ENCODE peak calls at places on chromosomes 4 and X, in six cellular contexts. M, X, I, P, W and N are unnamed samples.

GRCh38 chrX:147550217-147550616 is 361.5 kb upstream of the FMR1 start:
- DNase-seq in M (peak; percentile 1), X (no peak), I (no peak), P (no peak), W (no peak), N (peak; percentile 33)

GRCh38 chr4:48665555-48666186 is 114.4 kb downstream of the FRYL start:
- DNase-seq in M (no peak), X (no peak), I (no peak), P (no peak), W (no peak), N (no peak)

GRCh38 chr4:128630881-128631280 is 178.6 kb upstream of the JADE1 start:
- DNase-seq in M (no peak), X (no peak), I (no peak), P (no peak), W (no peak), N (no peak)

GRCh38 chr4:52959545-52959944 is 97.4 kb downstream of the RASL11B start:
- DNase-seq in M (no peak), X (no peak), I (no peak), P (no peak), W (no peak), N (no peak)

GRCh38 chr4:78923459-78924312 is 15.6 kb downstream of the PAQR3 start:
- DNase-seq in M (peak; percentile 25), X (no peak), I (peak; percentile 8), P (no peak), W (no peak), N (peak; percentile 10)

GRCh38 chr4:47646372-47646771 is 161.3 kb downstream of the ATP10D start:
- DNase-seq in M (no peak), X (no peak), I (no peak), P (no peak), W (no peak), N (no peak)

GRCh38 chr4:54658321-54659093 is 750 bp downstream of the KIT start:
- DNase-seq in M (peak; percentile 14), X (no peak), I (peak; percentile 62), P (peak; percentile 55), W (no peak), N (peak; percentile 66)

GRCh38 chr4:88880501-88881226 is 176.3 kb downstream of the FAM13A start:
- DNase-seq in M (no peak), X (no peak), I (no peak), P (no peak), W (no peak), N (peak; percentile 61)

GRCh38 chrX:127570276-127570675 is 481.9 kb downstream of the ACTRT1 start:
- DNase-seq in M (no peak), X (no peak), I (no peak), P (no peak), W (no peak), N (no peak)

GRCh38 chrX:69262036-69262905 is 97.0 kb upstream of the PJA1 start:
- DNase-seq in M (no peak), X (no peak), I (no peak), P (no peak), W (no peak), N (no peak)

GRCh38 chr4:146428298-146428697 is 93.4 kb downstream of the SLC10A7 start:
- DNase-seq in M (no peak), X (no peak), I (no peak), P (no peak), W (no peak), N (no peak)

GRCh38 chrX:129000797-129001196 is 522.5 kb downstream of the SMARCA1 start:
- DNase-seq in M (peak; percentile 28), X (no peak), I (no peak), P (no peak), W (no peak), N (no peak)

GRCh38 chr4:145886871-145887240 is 51.8 kb downstream of the ZNF827 start:
- DNase-seq in M (no peak), X (no peak), I (no peak), P (no peak), W (no peak), N (peak; percentile 2)

GRCh38 chr4:127400736-127401346 is 231.9 kb upstream of the INTU start:
- DNase-seq in M (peak; percentile 66), X (peak; percentile 1), I (peak; percentile 68), P (peak; percentile 41), W (peak; percentile 9), N (peak; percentile 71)

GRCh38 chr4:94743838-94744237 is 13.9 kb upstream of the BMPR1B start:
- DNase-seq in M (no peak), X (no peak), I (no peak), P (no peak), W (no peak), N (no peak)

GRCh38 chr4:121233982-121234381 is 69.9 kb upstream of the TNIP3 start:
- DNase-seq in M (no peak), X (no peak), I (no peak), P (no peak), W (no peak), N (no peak)

GRCh38 chr4:83855044-83855443 is 319.1 kb downstream of the GPAT3 start:
- DNase-seq in M (peak; percentile 70), X (peak; percentile 47), I (no peak), P (no peak), W (no peak), N (no peak)

GRCh38 chr4:188417181-188417580 is 277.9 kb downstream of the TRIML1 start:
- DNase-seq in M (peak; percentile 15), X (no peak), I (no peak), P (no peak), W (no peak), N (peak; percentile 23)

GRCh38 chr4:32840461-32841189 is 2120.5 kb downstream of the PCDH7 start:
- DNase-seq in M (no peak), X (no peak), I (no peak), P (no peak), W (no peak), N (no peak)

GRCh38 chr4:45063701-45064100 is 337.3 kb upstream of the GNPDA2 start:
- DNase-seq in M (no peak), X (no peak), I (no peak), P (no peak), W (no peak), N (no peak)

GRCh38 chrX:46587753-46588171 is 14.2 kb downstream of the CHST7 start:
- DNase-seq in M (no peak), X (no peak), I (peak; percentile 81), P (no peak), W (no peak), N (no peak)

GRCh38 chr4:113278324-113278934 is 229.0 kb downstream of the ANK2 start:
- DNase-seq in M (peak; percentile 71), X (peak; percentile 50), I (peak; percentile 70), P (peak; percentile 54), W (peak; percentile 23), N (peak; percentile 77)

GRCh38 chr4:5043579-5043978 is 7.7 kb upstream of the STK32B start:
- DNase-seq in M (no peak), X (no peak), I (no peak), P (no peak), W (no peak), N (no peak)

GRCh38 chrX:148658115-148658725 is 157.8 kb downstream of the AFF2 start:
- DNase-seq in M (no peak), X (no peak), I (no peak), P (no peak), W (no peak), N (peak; percentile 36)

DNA sequence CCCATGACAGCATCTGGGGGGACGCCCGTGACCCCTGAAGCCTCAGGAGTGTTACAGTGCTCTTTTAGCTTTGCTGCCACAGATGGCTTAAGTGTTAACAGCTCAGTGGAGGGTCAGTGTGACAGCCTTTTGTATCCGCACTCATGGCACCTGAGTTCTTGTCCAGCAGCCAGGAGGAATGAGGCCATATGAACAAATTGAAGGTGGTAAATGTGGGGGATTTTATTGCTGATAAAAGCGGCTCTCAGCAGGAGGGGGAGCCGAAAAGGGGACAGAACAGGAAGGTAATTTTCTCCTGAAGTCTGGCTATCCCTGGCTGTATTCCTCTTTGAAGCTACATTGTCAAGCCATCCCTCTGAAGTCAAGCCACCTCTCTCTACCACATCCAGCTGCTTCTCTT is 441.0 kb downstream of the RAPGEF2 start:
- DNase-seq in M (no peak), X (no peak), I (no peak), P (no peak), W (no peak), N (no peak)
- TF ChIP-seq MAX in M (no peak), X (no peak), I (no peak), P (no peak), W (no peak), N (no peak)

GRCh38 chrX:101483705-101484104 is 1.6 kb upstream of the ARMCX4 start:
- DNase-seq in M (no peak), X (no peak), I (no peak), P (no peak), W (no peak), N (no peak)

GRCh38 chrX:101488796-101489195 is 3.5 kb downstream of the ARMCX4 start:
- DNase-seq in M (no peak), X (no peak), I (no peak), P (no peak), W (no peak), N (no peak)

GRCh38 chrX:101482296-101482695 is 3.0 kb upstream of the ARMCX4 start:
- DNase-seq in M (no peak), X (no peak), I (no peak), P (no peak), W (no peak), N (no peak)

GRCh38 chrX:101485212-101486064 is at the start of gene ARMCX4:
- DNase-seq in M (no peak), X (no peak), I (peak; percentile 75), P (no peak), W (no peak), N (no peak)
- TF ChIP-seq POLR2A in M (no peak), X (no peak), I (peak; percentile 58), P (no peak), W (no peak), N (no peak)

GRCh38 chrX:154545673-154546274 is 872 bp downstream of the G6PD start:
- DNase-seq in M (no peak), X (no peak), I (no peak), P (no peak), W (no peak), N (no peak)

GRCh38 chrX:154546354-154547244 is at the start of gene G6PD:
- DNase-seq in M (peak; percentile 43), X (peak; percentile 65), I (peak; percentile 51), P (peak; percentile 91), W (no peak), N (peak; percentile 81)

GRCh38 chrX:154542723-154543424 is 3.8 kb downstream of the G6PD start:
- DNase-seq in M (peak; percentile 42), X (peak; percentile 55), I (no peak), P (no peak), W (no peak), N (peak; percentile 93)

GRCh38 chrX:154547245-154548027 is at the start of gene IKBKG:
- DNase-seq in M (peak; percentile 77), X (peak; percentile 82), I (peak; percentile 91), P (peak; percentile 82), W (peak; percentile 57), N (peak; percentile 91)

GRCh38 chrX:154544885-154545284 is 1.8 kb downstream of the G6PD start:
- DNase-seq in M (no peak), X (no peak), I (no peak), P (no peak), W (no peak), N (no peak)
- TF ChIP-seq MYC in M (no peak), X (no peak), I (no peak), P (no peak), W (no peak), N (no peak)

DNA sequence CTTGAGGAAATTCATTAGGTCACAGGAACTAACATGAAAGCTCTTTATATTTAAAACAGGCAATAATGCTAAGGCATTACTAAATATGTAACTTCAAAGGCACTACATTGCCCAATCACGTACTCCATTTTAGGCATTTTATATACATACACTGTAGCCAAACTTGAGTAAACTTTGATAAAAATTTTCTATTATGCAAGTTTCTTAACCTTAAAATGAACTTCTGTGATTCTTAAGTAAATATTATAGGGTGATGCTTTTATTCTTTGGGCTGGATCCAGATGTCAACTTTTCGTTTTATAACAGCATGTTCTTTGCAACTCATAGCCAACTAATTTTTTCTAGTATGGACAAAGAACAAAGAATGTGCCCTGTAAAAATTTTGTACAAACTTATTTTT is 28.3 kb upstream of the MAP9 start:
- DNase-seq in M (no peak), X (no peak), I (no peak), P (no peak), W (no peak), N (no peak)
- TF ChIP-seq MAX in M (no peak), X (no peak), I (no peak), P (no peak), W (no peak), N (no peak)